ENCODE peak calls at places on chromosomes 11 and 22, in five cellular contexts. One of them, this sample, is unnamed.

GRCh38 chr22:44351685-44352377 is 39.1 kb upstream of the SHISAL1 start:
- DNase-seq in stimulated activated naive CD8-positive, alpha-beta T cell treated with anti-CD3 and anti-CD28 coated beads, Interleukin-15, Interleukin-2, amounts not matched to agents 100 U/mL and 50 U/mL, for 24 hours: peak
- DNase-seq in activated naive CD8-positive, alpha-beta T cell treated with anti-CD3 and anti-CD28 coated beads, Interleukin-2, amount 50 U/mL, for 24 hours: peak
- DNase-seq in OCI-LY7: no peak
- DNase-seq in hepatocyte: peak
- DNase-seq in this sample: peak

GRCh38 chr22:42644422-42645340 is 4.3 kb upstream of the ATP5MGL start:
- DNase-seq in stimulated activated naive CD8-positive, alpha-beta T cell treated with anti-CD3 and anti-CD28 coated beads, Interleukin-15, Interleukin-2, amounts not matched to agents 100 U/mL and 50 U/mL, for 24 hours: no peak
- DNase-seq in activated naive CD8-positive, alpha-beta T cell treated with anti-CD3 and anti-CD28 coated beads, Interleukin-2, amount 50 U/mL, for 24 hours: no peak
- DNase-seq in OCI-LY7: no peak
- DNase-seq in hepatocyte: peak
- DNase-seq in this sample: no peak

GRCh38 chr11:63813563-63814382 is 517 bp downstream of the SPINDOC start:
- DNase-seq in stimulated activated naive CD8-positive, alpha-beta T cell treated with anti-CD3 and anti-CD28 coated beads, Interleukin-15, Interleukin-2, amounts not matched to agents 100 U/mL and 50 U/mL, for 24 hours: peak
- DNase-seq in activated naive CD8-positive, alpha-beta T cell treated with anti-CD3 and anti-CD28 coated beads, Interleukin-2, amount 50 U/mL, for 24 hours: peak
- DNase-seq in OCI-LY7: peak
- DNase-seq in hepatocyte: peak
- DNase-seq in this sample: peak

GRCh38 chr22:37126383-37126782 is 16.9 kb upstream of the TMPRSS6 start:
- DNase-seq in stimulated activated naive CD8-positive, alpha-beta T cell treated with anti-CD3 and anti-CD28 coated beads, Interleukin-15, Interleukin-2, amounts not matched to agents 100 U/mL and 50 U/mL, for 24 hours: no peak
- DNase-seq in activated naive CD8-positive, alpha-beta T cell treated with anti-CD3 and anti-CD28 coated beads, Interleukin-2, amount 50 U/mL, for 24 hours: no peak
- DNase-seq in OCI-LY7: no peak
- DNase-seq in hepatocyte: no peak
- DNase-seq in this sample: no peak

GRCh38 chr22:29093501-29093921 is 20.7 kb downstream of the KREMEN1 start:
- DNase-seq in stimulated activated naive CD8-positive, alpha-beta T cell treated with anti-CD3 and anti-CD28 coated beads, Interleukin-15, Interleukin-2, amounts not matched to agents 100 U/mL and 50 U/mL, for 24 hours: no peak
- DNase-seq in activated naive CD8-positive, alpha-beta T cell treated with anti-CD3 and anti-CD28 coated beads, Interleukin-2, amount 50 U/mL, for 24 hours: no peak
- DNase-seq in OCI-LY7: no peak
- DNase-seq in hepatocyte: no peak
- DNase-seq in this sample: peak

GRCh38 chr11:75534291-75535038 is 8.7 kb upstream of the GDPD5 start:
- DNase-seq in stimulated activated naive CD8-positive, alpha-beta T cell treated with anti-CD3 and anti-CD28 coated beads, Interleukin-15, Interleukin-2, amounts not matched to agents 100 U/mL and 50 U/mL, for 24 hours: no peak
- DNase-seq in activated naive CD8-positive, alpha-beta T cell treated with anti-CD3 and anti-CD28 coated beads, Interleukin-2, amount 50 U/mL, for 24 hours: no peak
- DNase-seq in OCI-LY7: no peak
- DNase-seq in hepatocyte: no peak
- DNase-seq in this sample: no peak

GRCh38 chr22:46636221-46637002 is 16.2 kb downstream of the GRAMD4 start:
- DNase-seq in stimulated activated naive CD8-positive, alpha-beta T cell treated with anti-CD3 and anti-CD28 coated beads, Interleukin-15, Interleukin-2, amounts not matched to agents 100 U/mL and 50 U/mL, for 24 hours: no peak
- DNase-seq in activated naive CD8-positive, alpha-beta T cell treated with anti-CD3 and anti-CD28 coated beads, Interleukin-2, amount 50 U/mL, for 24 hours: no peak
- DNase-seq in OCI-LY7: no peak
- DNase-seq in hepatocyte: no peak
- DNase-seq in this sample: no peak

GRCh38 chr11:67610302-67610868 is 3.6 kb downstream of the NDUFV1 start:
- DNase-seq in stimulated activated naive CD8-positive, alpha-beta T cell treated with anti-CD3 and anti-CD28 coated beads, Interleukin-15, Interleukin-2, amounts not matched to agents 100 U/mL and 50 U/mL, for 24 hours: no peak
- DNase-seq in activated naive CD8-positive, alpha-beta T cell treated with anti-CD3 and anti-CD28 coated beads, Interleukin-2, amount 50 U/mL, for 24 hours: no peak
- DNase-seq in OCI-LY7: no peak
- DNase-seq in hepatocyte: no peak
- DNase-seq in this sample: no peak

GRCh38 chr22:46280063-46280817 is 12.4 kb downstream of the TTC38 start:
- DNase-seq in stimulated activated naive CD8-positive, alpha-beta T cell treated with anti-CD3 and anti-CD28 coated beads, Interleukin-15, Interleukin-2, amounts not matched to agents 100 U/mL and 50 U/mL, for 24 hours: no peak
- DNase-seq in activated naive CD8-positive, alpha-beta T cell treated with anti-CD3 and anti-CD28 coated beads, Interleukin-2, amount 50 U/mL, for 24 hours: no peak
- DNase-seq in OCI-LY7: no peak
- DNase-seq in hepatocyte: no peak
- DNase-seq in this sample: no peak

GRCh38 chr11:16902979-16903378 is 111.2 kb downstream of the PLEKHA7 start:
- DNase-seq in stimulated activated naive CD8-positive, alpha-beta T cell treated with anti-CD3 and anti-CD28 coated beads, Interleukin-15, Interleukin-2, amounts not matched to agents 100 U/mL and 50 U/mL, for 24 hours: no peak
- DNase-seq in activated naive CD8-positive, alpha-beta T cell treated with anti-CD3 and anti-CD28 coated beads, Interleukin-2, amount 50 U/mL, for 24 hours: no peak
- DNase-seq in OCI-LY7: no peak
- DNase-seq in hepatocyte: no peak
- DNase-seq in this sample: peak

GRCh38 chr11:6505577-6506240 is 8.6 kb downstream of the DNHD1 start:
- DNase-seq in stimulated activated naive CD8-positive, alpha-beta T cell treated with anti-CD3 and anti-CD28 coated beads, Interleukin-15, Interleukin-2, amounts not matched to agents 100 U/mL and 50 U/mL, for 24 hours: no peak
- DNase-seq in activated naive CD8-positive, alpha-beta T cell treated with anti-CD3 and anti-CD28 coated beads, Interleukin-2, amount 50 U/mL, for 24 hours: no peak
- DNase-seq in OCI-LY7: peak
- DNase-seq in hepatocyte: peak
- DNase-seq in this sample: peak

GRCh38 chr11:9665749-9666148 is 1.9 kb downstream of the SWAP70 start:
- DNase-seq in stimulated activated naive CD8-positive, alpha-beta T cell treated with anti-CD3 and anti-CD28 coated beads, Interleukin-15, Interleukin-2, amounts not matched to agents 100 U/mL and 50 U/mL, for 24 hours: no peak
- DNase-seq in activated naive CD8-positive, alpha-beta T cell treated with anti-CD3 and anti-CD28 coated beads, Interleukin-2, amount 50 U/mL, for 24 hours: no peak
- DNase-seq in OCI-LY7: no peak
- DNase-seq in hepatocyte: no peak
- DNase-seq in this sample: no peak

GRCh38 chr11:12719221-12719620 is 45.0 kb downstream of the TEAD1 start:
- DNase-seq in stimulated activated naive CD8-positive, alpha-beta T cell treated with anti-CD3 and anti-CD28 coated beads, Interleukin-15, Interleukin-2, amounts not matched to agents 100 U/mL and 50 U/mL, for 24 hours: no peak
- DNase-seq in activated naive CD8-positive, alpha-beta T cell treated with anti-CD3 and anti-CD28 coated beads, Interleukin-2, amount 50 U/mL, for 24 hours: no peak
- DNase-seq in OCI-LY7: no peak
- DNase-seq in hepatocyte: no peak
- DNase-seq in this sample: no peak

GRCh38 chr11:8604078-8604723 is 10.2 kb upstream of the STK33 start:
- DNase-seq in stimulated activated naive CD8-positive, alpha-beta T cell treated with anti-CD3 and anti-CD28 coated beads, Interleukin-15, Interleukin-2, amounts not matched to agents 100 U/mL and 50 U/mL, for 24 hours: peak
- DNase-seq in activated naive CD8-positive, alpha-beta T cell treated with anti-CD3 and anti-CD28 coated beads, Interleukin-2, amount 50 U/mL, for 24 hours: peak
- DNase-seq in OCI-LY7: peak
- DNase-seq in hepatocyte: peak
- DNase-seq in this sample: peak

GRCh38 chr11:40338739-40339138 is 1120.7 kb downstream of the LRRC4C start:
- DNase-seq in stimulated activated naive CD8-positive, alpha-beta T cell treated with anti-CD3 and anti-CD28 coated beads, Interleukin-15, Interleukin-2, amounts not matched to agents 100 U/mL and 50 U/mL, for 24 hours: no peak
- DNase-seq in activated naive CD8-positive, alpha-beta T cell treated with anti-CD3 and anti-CD28 coated beads, Interleukin-2, amount 50 U/mL, for 24 hours: no peak
- DNase-seq in OCI-LY7: no peak
- DNase-seq in hepatocyte: no peak
- DNase-seq in this sample: peak

GRCh38 chr11:75557649-75558494 is 4.2 kb upstream of the SERPINH1 start:
- DNase-seq in stimulated activated naive CD8-positive, alpha-beta T cell treated with anti-CD3 and anti-CD28 coated beads, Interleukin-15, Interleukin-2, amounts not matched to agents 100 U/mL and 50 U/mL, for 24 hours: no peak
- DNase-seq in activated naive CD8-positive, alpha-beta T cell treated with anti-CD3 and anti-CD28 coated beads, Interleukin-2, amount 50 U/mL, for 24 hours: no peak
- DNase-seq in OCI-LY7: no peak
- DNase-seq in hepatocyte: peak
- DNase-seq in this sample: peak

GRCh38 chr11:116644948-116645305 is 127.9 kb downstream of the BUD13 start:
- DNase-seq in stimulated activated naive CD8-positive, alpha-beta T cell treated with anti-CD3 and anti-CD28 coated beads, Interleukin-15, Interleukin-2, amounts not matched to agents 100 U/mL and 50 U/mL, for 24 hours: no peak
- DNase-seq in activated naive CD8-positive, alpha-beta T cell treated with anti-CD3 and anti-CD28 coated beads, Interleukin-2, amount 50 U/mL, for 24 hours: no peak
- DNase-seq in OCI-LY7: no peak
- DNase-seq in hepatocyte: no peak
- DNase-seq in this sample: no peak

GRCh38 chr11:44955019-44955738 is 4.5 kb upstream of the TP53I11 start:
- DNase-seq in stimulated activated naive CD8-positive, alpha-beta T cell treated with anti-CD3 and anti-CD28 coated beads, Interleukin-15, Interleukin-2, amounts not matched to agents 100 U/mL and 50 U/mL, for 24 hours: peak
- DNase-seq in activated naive CD8-positive, alpha-beta T cell treated with anti-CD3 and anti-CD28 coated beads, Interleukin-2, amount 50 U/mL, for 24 hours: peak
- DNase-seq in OCI-LY7: no peak
- DNase-seq in hepatocyte: peak
- DNase-seq in this sample: peak

GRCh38 chr11:17760102-17761029 is 25.8 kb downstream of the KCNC1 start:
- DNase-seq in stimulated activated naive CD8-positive, alpha-beta T cell treated with anti-CD3 and anti-CD28 coated beads, Interleukin-15, Interleukin-2, amounts not matched to agents 100 U/mL and 50 U/mL, for 24 hours: peak
- DNase-seq in activated naive CD8-positive, alpha-beta T cell treated with anti-CD3 and anti-CD28 coated beads, Interleukin-2, amount 50 U/mL, for 24 hours: peak
- DNase-seq in OCI-LY7: peak
- DNase-seq in hepatocyte: peak
- DNase-seq in this sample: peak

GRCh38 chr11:84316866-84317560 is 1030.8 kb upstream of the CCDC90B start:
- DNase-seq in stimulated activated naive CD8-positive, alpha-beta T cell treated with anti-CD3 and anti-CD28 coated beads, Interleukin-15, Interleukin-2, amounts not matched to agents 100 U/mL and 50 U/mL, for 24 hours: no peak
- DNase-seq in activated naive CD8-positive, alpha-beta T cell treated with anti-CD3 and anti-CD28 coated beads, Interleukin-2, amount 50 U/mL, for 24 hours: no peak
- DNase-seq in OCI-LY7: no peak
- DNase-seq in hepatocyte: peak
- DNase-seq in this sample: peak

GRCh38 chr22:24400726-24401596 is 26.4 kb upstream of the ADORA2A start:
- DNase-seq in stimulated activated naive CD8-positive, alpha-beta T cell treated with anti-CD3 and anti-CD28 coated beads, Interleukin-15, Interleukin-2, amounts not matched to agents 100 U/mL and 50 U/mL, for 24 hours: no peak
- DNase-seq in activated naive CD8-positive, alpha-beta T cell treated with anti-CD3 and anti-CD28 coated beads, Interleukin-2, amount 50 U/mL, for 24 hours: no peak
- DNase-seq in OCI-LY7: peak
- DNase-seq in hepatocyte: no peak
- DNase-seq in this sample: peak

GRCh38 chr11:10412266-10412665 is 42.8 kb upstream of the AMPD3 start:
- DNase-seq in stimulated activated naive CD8-positive, alpha-beta T cell treated with anti-CD3 and anti-CD28 coated beads, Interleukin-15, Interleukin-2, amounts not matched to agents 100 U/mL and 50 U/mL, for 24 hours: no peak
- DNase-seq in activated naive CD8-positive, alpha-beta T cell treated with anti-CD3 and anti-CD28 coated beads, Interleukin-2, amount 50 U/mL, for 24 hours: no peak
- DNase-seq in OCI-LY7: no peak
- DNase-seq in hepatocyte: no peak
- DNase-seq in this sample: no peak

GRCh38 chr22:17869285-17870096 is 95.2 kb upstream of the BID start:
- DNase-seq in stimulated activated naive CD8-positive, alpha-beta T cell treated with anti-CD3 and anti-CD28 coated beads, Interleukin-15, Interleukin-2, amounts not matched to agents 100 U/mL and 50 U/mL, for 24 hours: no peak
- DNase-seq in activated naive CD8-positive, alpha-beta T cell treated with anti-CD3 and anti-CD28 coated beads, Interleukin-2, amount 50 U/mL, for 24 hours: no peak
- DNase-seq in OCI-LY7: no peak
- DNase-seq in hepatocyte: peak
- DNase-seq in this sample: no peak

GRCh38 chr22:29316429-29316828 is 932 bp upstream of the RASL10A start:
- DNase-seq in stimulated activated naive CD8-positive, alpha-beta T cell treated with anti-CD3 and anti-CD28 coated beads, Interleukin-15, Interleukin-2, amounts not matched to agents 100 U/mL and 50 U/mL, for 24 hours: no peak
- DNase-seq in activated naive CD8-positive, alpha-beta T cell treated with anti-CD3 and anti-CD28 coated beads, Interleukin-2, amount 50 U/mL, for 24 hours: no peak
- DNase-seq in OCI-LY7: no peak
- DNase-seq in hepatocyte: no peak
- DNase-seq in this sample: no peak

GRCh38 chr22:32897400-32897799 is 95.9 kb downstream of the TIMP3 start:
- DNase-seq in stimulated activated naive CD8-positive, alpha-beta T cell treated with anti-CD3 and anti-CD28 coated beads, Interleukin-15, Interleukin-2, amounts not matched to agents 100 U/mL and 50 U/mL, for 24 hours: no peak
- DNase-seq in activated naive CD8-positive, alpha-beta T cell treated with anti-CD3 and anti-CD28 coated beads, Interleukin-2, amount 50 U/mL, for 24 hours: no peak
- DNase-seq in OCI-LY7: no peak
- DNase-seq in hepatocyte: peak
- DNase-seq in this sample: peak

GRCh38 chr11:34013893-34014571 is 37.5 kb upstream of the CAPRIN1 start:
- DNase-seq in stimulated activated naive CD8-positive, alpha-beta T cell treated with anti-CD3 and anti-CD28 coated beads, Interleukin-15, Interleukin-2, amounts not matched to agents 100 U/mL and 50 U/mL, for 24 hours: no peak
- DNase-seq in activated naive CD8-positive, alpha-beta T cell treated with anti-CD3 and anti-CD28 coated beads, Interleukin-2, amount 50 U/mL, for 24 hours: no peak
- DNase-seq in OCI-LY7: no peak
- DNase-seq in hepatocyte: no peak
- DNase-seq in this sample: no peak

GRCh38 chr11:86491048-86491447 is 116.4 kb downstream of the CCDC81 start:
- DNase-seq in stimulated activated naive CD8-positive, alpha-beta T cell treated with anti-CD3 and anti-CD28 coated beads, Interleukin-15, Interleukin-2, amounts not matched to agents 100 U/mL and 50 U/mL, for 24 hours: no peak
- DNase-seq in activated naive CD8-positive, alpha-beta T cell treated with anti-CD3 and anti-CD28 coated beads, Interleukin-2, amount 50 U/mL, for 24 hours: no peak
- DNase-seq in OCI-LY7: no peak
- DNase-seq in hepatocyte: no peak
- DNase-seq in this sample: no peak

GRCh38 chr11:116819049-116819448 is 4.1 kb downstream of the APOA4 start:
- DNase-seq in stimulated activated naive CD8-positive, alpha-beta T cell treated with anti-CD3 and anti-CD28 coated beads, Interleukin-15, Interleukin-2, amounts not matched to agents 100 U/mL and 50 U/mL, for 24 hours: no peak
- DNase-seq in activated naive CD8-positive, alpha-beta T cell treated with anti-CD3 and anti-CD28 coated beads, Interleukin-2, amount 50 U/mL, for 24 hours: no peak
- DNase-seq in OCI-LY7: no peak
- DNase-seq in hepatocyte: no peak
- DNase-seq in this sample: no peak

GRCh38 chr22:23289851-23290724 is 109.8 kb downstream of the BCR start:
- DNase-seq in stimulated activated naive CD8-positive, alpha-beta T cell treated with anti-CD3 and anti-CD28 coated beads, Interleukin-15, Interleukin-2, amounts not matched to agents 100 U/mL and 50 U/mL, for 24 hours: peak
- DNase-seq in activated naive CD8-positive, alpha-beta T cell treated with anti-CD3 and anti-CD28 coated beads, Interleukin-2, amount 50 U/mL, for 24 hours: peak
- DNase-seq in OCI-LY7: peak
- DNase-seq in hepatocyte: peak
- DNase-seq in this sample: peak

GRCh38 chr11:102266111-102266510 is 51.2 kb upstream of the BIRC3 start:
- DNase-seq in stimulated activated naive CD8-positive, alpha-beta T cell treated with anti-CD3 and anti-CD28 coated beads, Interleukin-15, Interleukin-2, amounts not matched to agents 100 U/mL and 50 U/mL, for 24 hours: no peak
- DNase-seq in activated naive CD8-positive, alpha-beta T cell treated with anti-CD3 and anti-CD28 coated beads, Interleukin-2, amount 50 U/mL, for 24 hours: no peak
- DNase-seq in OCI-LY7: no peak
- DNase-seq in hepatocyte: no peak
- DNase-seq in this sample: no peak

GRCh38 chr11:134036484-134037092 is 32.3 kb upstream of the JAM3 start:
- DNase-seq in stimulated activated naive CD8-positive, alpha-beta T cell treated with anti-CD3 and anti-CD28 coated beads, Interleukin-15, Interleukin-2, amounts not matched to agents 100 U/mL and 50 U/mL, for 24 hours: peak
- DNase-seq in activated naive CD8-positive, alpha-beta T cell treated with anti-CD3 and anti-CD28 coated beads, Interleukin-2, amount 50 U/mL, for 24 hours: peak
- DNase-seq in OCI-LY7: no peak
- DNase-seq in hepatocyte: no peak
- DNase-seq in this sample: no peak

GRCh38 chr11:101049123-101049522 is 80.5 kb downstream of the PGR start:
- DNase-seq in stimulated activated naive CD8-positive, alpha-beta T cell treated with anti-CD3 and anti-CD28 coated beads, Interleukin-15, Interleukin-2, amounts not matched to agents 100 U/mL and 50 U/mL, for 24 hours: no peak
- DNase-seq in activated naive CD8-positive, alpha-beta T cell treated with anti-CD3 and anti-CD28 coated beads, Interleukin-2, amount 50 U/mL, for 24 hours: no peak
- DNase-seq in OCI-LY7: no peak
- DNase-seq in hepatocyte: peak
- DNase-seq in this sample: peak

This sample was measured in HT1080.